ENCODE peak calls at places on chromosomes 11 and 22, in nine cellular contexts. W is endothelial cell of umbilical vein, J is spleen, B is SK-N-SH, L is K562, E is vagina, K is sigmoid colon, S is HCT116, Z is stomach. A is an unnamed sample. For H3K9me3, the result is how much of the 10 kb centered on the place peaks cover.

GRCh38 chr22:20236052-20236717 is 31.9 kb downstream of the RTN4R start:
- DNase-seq in K (no peak), W (no peak), L (no peak), Z (no peak), B (no peak), J (no peak), S (no peak), E (no peak), A (no peak)

GRCh38 chr11:111574373-111575230 is 27.6 kb upstream of the SIK2 start:
- DNase-seq in S (no peak), W (no peak), L (peak), Z (no peak), K (no peak), E (no peak), B (no peak), J (no peak), A (no peak)

GRCh38 chr11:115338476-115338875 is 165.7 kb downstream of the CADM1 start:
- DNase-seq in Z (no peak), E (no peak), S (no peak), W (no peak), K (no peak), J (no peak), L (no peak), B (no peak), A (no peak)

GRCh38 chr11:27312110-27312509 is 50.9 kb downstream of the CCDC34 start:
- DNase-seq in Z (no peak), L (no peak), S (no peak), J (no peak), B (no peak), W (no peak), K (no peak), E (no peak), A (no peak)

GRCh38 chr11:84056696-84057095 is 770.5 kb upstream of the CCDC90B start:
- DNase-seq in S (no peak), W (no peak), E (no peak), K (no peak), B (no peak), J (no peak), Z (no peak), L (no peak), A (no peak)

GRCh38 chr22:31764785-31765184 is 11.0 kb downstream of the DEPDC5 start:
- DNase-seq in W (no peak), E (no peak), B (no peak), Z (no peak), L (peak), S (no peak), K (no peak), J (no peak), A (no peak)

GRCh38 chr22:19203839-19204238 is 25.3 kb upstream of the SLC25A1 start:
- DNase-seq in Z (no peak), W (no peak), J (no peak), B (no peak), E (no peak), S (no peak), L (peak), K (peak), A (no peak)

GRCh38 chr11:33377100-33377851 is 120.1 kb downstream of the HIPK3 start:
- DNase-seq in J (no peak), W (peak), K (no peak), S (no peak), B (no peak), E (no peak), Z (no peak), L (no peak), A (no peak)

GRCh38 chr11:108758458-108758857 is 93.6 kb downstream of the DDX10 start:
- DNase-seq in K (no peak), S (no peak), Z (no peak), J (no peak), W (no peak), L (no peak), E (no peak), B (no peak), A (no peak)

GRCh38 chr11:74557526-74557925 is 34.9 kb upstream of the POLD3 start:
- DNase-seq in Z (no peak), J (no peak), L (no peak), W (no peak), S (no peak), K (no peak), B (no peak), E (no peak), A (no peak)

GRCh38 chr22:46007848-46008261 is 30.9 kb upstream of the WNT7B start:
- DNase-seq in B (peak), Z (peak), L (no peak), E (no peak), S (no peak), K (peak), J (peak), W (peak), A (peak)

GRCh38 chr11:113932788-113933187 is 28.2 kb downstream of the HTR3B start:
- DNase-seq in E (no peak), Z (no peak), B (no peak), S (no peak), W (no peak), K (no peak), L (no peak), J (no peak), A (no peak)

GRCh38 chr11:36075053-36075452 is 131.2 kb downstream of the LDLRAD3 start:
- DNase-seq in J (no peak), S (no peak), E (no peak), K (no peak), L (no peak), Z (no peak), W (peak), B (no peak), A (no peak)

GRCh38 chr22:19180234-19180633 is 1.7 kb upstream of the SLC25A1 start:
- DNase-seq in L (no peak), B (no peak), Z (no peak), S (no peak), W (no peak), E (no peak), J (no peak), K (no peak), A (no peak)

GRCh38 chr11:104609297-104609696 is 289.0 kb downstream of the CASP12 start:
- DNase-seq in S (peak), B (peak), K (no peak), J (no peak), L (no peak), E (no peak), Z (no peak), W (peak), A (peak)

GRCh38 chr11:2208691-2209369 is 37.2 kb upstream of the TH start:
- DNase-seq in S (no peak), W (no peak), E (peak), L (no peak), Z (peak), B (peak), J (peak), K (peak), A (peak)

GRCh38 chr11:4890279-4890678 is 8.6 kb downstream of the OR51T1 start:
- DNase-seq in W (no peak), S (no peak), J (no peak), Z (no peak), B (no peak), E (no peak), L (peak), K (no peak), A (no peak)

GRCh38 chr11:84722583-84723108 is 904.5 kb downstream of the DLG2 start:
- DNase-seq in J (no peak), K (no peak), S (no peak), Z (no peak), E (no peak), L (no peak), B (no peak), W (no peak), A (no peak)

GRCh38 chr11:19419813-19420212 is 179.1 kb upstream of the E2F8 start:
- DNase-seq in B (no peak), K (no peak), E (no peak), S (no peak), L (peak), J (no peak), W (no peak), Z (no peak), A (no peak)

GRCh38 chr22:29690481-29690880 is 29.3 kb upstream of the CABP7 start:
- DNase-seq in B (no peak), W (no peak), K (no peak), E (no peak), Z (no peak), L (no peak), S (no peak), J (no peak), A (no peak)

GRCh38 chr22:45235101-45235777 is 5.5 kb downstream of the KIAA0930 start:
- DNase-seq in E (no peak), W (no peak), J (peak), S (no peak), Z (peak), B (no peak), L (no peak), K (no peak), A (no peak)

GRCh38 chr11:117840881-117841581 is 16.5 kb upstream of the FXYD2 start:
- DNase-seq in B (no peak), E (peak), S (no peak), K (peak), W (no peak), L (no peak), J (no peak), Z (peak), A (no peak)

GRCh38 chr11:122646549-122647340 is 8.8 kb upstream of the UBASH3B start:
- DNase-seq in J (no peak), L (no peak), E (no peak), S (no peak), B (no peak), W (no peak), K (no peak), Z (no peak), A (no peak)

GRCh38 chr11:43920598-43921419 is 21.6 kb upstream of the C11orf96 start:
- DNase-seq in K (peak), B (no peak), S (peak), J (no peak), W (peak), E (no peak), Z (peak), L (peak), A (no peak)

GRCh38 chr11:129726179-129726578 is 89.5 kb upstream of the TMEM45B start:
- DNase-seq in K (no peak), E (no peak), Z (no peak), S (no peak), B (no peak), L (no peak), W (no peak), J (no peak), A (no peak)

GRCh38 chr11:72105888-72106287 is at the start of gene TOMT:
- DNase-seq in K (no peak), L (no peak), B (no peak), Z (no peak), J (peak), E (no peak), W (no peak), S (no peak), A (no peak)

GRCh38 chr11:2294340-2295290 is 7.1 kb downstream of the C11orf21 start:
- DNase-seq in J (no peak), Z (peak), S (no peak), K (peak), L (no peak), E (peak), W (no peak), B (no peak), A (no peak)

GRCh38 chr11:79335681-79336080 is 105.1 kb downstream of the TENM4 start:
- DNase-seq in W (no peak), Z (no peak), S (no peak), E (no peak), J (no peak), K (no peak), B (peak), L (no peak), A (no peak)

GRCh38 chr11:6481924-6482275 is 599 bp downstream of the TIMM10B start:
- DNase-seq in Z (no peak), W (no peak), L (peak), S (no peak), J (peak), B (no peak), E (no peak), K (no peak), A (no peak)

GRCh38 chr11:54944211-54944610 is 237.6 kb downstream of the OR4A5 start:
- DNase-seq in S (no peak), Z (no peak), L (no peak), K (no peak), B (no peak), J (no peak), W (no peak), E (no peak), A (no peak)

GRCh38 chr11:54946429-54946828 is 239.8 kb downstream of the OR4A5 start:
- DNase-seq in K (no peak), Z (no peak), B (no peak), J (no peak), E (no peak), L (no peak), W (no peak), S (no peak), A (no peak)
- H3K9me3 ChIP-seq in K (under half), Z (half or more), B (under half), J (half or more), E (under half), L (under half), W (under half), S (under half), A (under half)

GRCh38 chr22:35310556-35311550 is 11.2 kb downstream of the TOM1 start:
- DNase-seq in L (no peak), E (no peak), W (no peak), J (peak), S (no peak), B (no peak), Z (no peak), K (no peak), A (no peak)
- TF ChIP-seq POLR2AphosphoS5 in L (no peak), E (no peak), W (no peak), J (peak), S (no peak), B (no peak), Z (no peak), K (no peak), A (peak)

DNA sequence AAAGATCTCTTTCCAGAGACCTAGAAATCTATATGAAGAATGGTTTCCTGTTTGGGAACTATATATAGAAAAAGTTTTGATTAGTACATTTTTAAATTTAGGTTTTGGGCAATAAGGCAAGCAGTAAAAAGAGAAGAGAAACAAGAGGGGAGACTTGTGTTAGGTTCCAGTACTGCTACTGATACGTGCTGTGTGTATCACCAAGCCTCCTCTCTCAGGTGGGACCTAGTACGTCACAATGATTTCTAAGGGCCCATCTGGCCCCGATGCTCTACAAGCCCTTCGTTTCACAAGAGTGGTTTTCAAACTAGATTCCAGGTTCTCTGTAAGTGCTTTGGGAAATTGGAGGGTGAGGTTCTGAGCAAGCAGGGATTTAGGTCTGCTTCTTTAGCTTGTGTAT is 39.2 kb downstream of the USP35 start:
- DNase-seq in L (no peak), K (no peak), J (no peak), S (no peak), E (no peak), B (no peak), W (no peak), Z (no peak), A (no peak)
- H3K27ac ChIP-seq in L (no peak), K (no peak), J (no peak), S (no peak), E (no peak), B (no peak), W (no peak), Z (no peak), A (no peak)

GRCh38 chr11:126592496-126593410 is 237.3 kb downstream of the ST3GAL4 start:
- DNase-seq in Z (no peak), B (no peak), J (peak), E (no peak), W (no peak), S (no peak), L (no peak), K (no peak), A (no peak)
- H3K9me3 ChIP-seq in Z (under half), B (under half), J (under half), E (under half), W (under half), S (under half), L (under half), K (under half), A (under half)

DNA sequence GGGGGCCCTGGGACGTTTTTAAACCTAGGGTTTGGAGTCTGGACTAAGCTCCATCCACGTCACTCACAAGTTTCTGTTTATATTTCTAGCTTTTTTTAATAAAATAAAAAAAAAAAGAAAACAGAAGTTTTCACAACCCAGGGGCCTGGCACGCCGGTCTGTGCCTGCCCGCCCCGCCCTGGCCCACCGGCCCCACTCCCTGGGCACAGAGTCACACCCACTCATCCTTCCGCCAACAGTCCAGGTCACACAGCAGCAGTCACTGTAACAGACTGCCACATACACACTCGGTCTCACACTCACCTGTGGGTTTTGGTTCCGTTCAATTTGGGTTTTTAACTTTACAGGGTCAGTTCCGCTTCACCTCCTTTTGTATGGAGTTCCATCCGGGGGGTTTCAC is 5.3 kb upstream of the ACR start:
- DNase-seq in K (no peak), J (no peak), L (no peak), Z (no peak), B (no peak), S (no peak), E (no peak), W (no peak), A (no peak)
- TF ChIP-seq POLR2AphosphoS5 in K (no peak), J (no peak), L (no peak), Z (no peak), B (no peak), S (no peak), E (no peak), W (no peak), A (no peak)

GRCh38 chr11:59281177-59281576 is 68.5 kb upstream of the MPEG1 start:
- DNase-seq in J (no peak), S (no peak), L (no peak), B (no peak), W (no peak), E (peak), Z (no peak), K (no peak), A (no peak)
- H3K27ac ChIP-seq in J (no peak), S (no peak), L (no peak), B (no peak), W (no peak), E (no peak), Z (no peak), K (no peak), A (no peak)

GRCh38 chr11:70043482-70043881 is 34.6 kb upstream of the ANO1 start:
- DNase-seq in E (no peak), S (no peak), Z (no peak), J (no peak), W (no peak), B (no peak), K (no peak), L (no peak), A (no peak)
- H3K9me3 ChIP-seq in E (under half), S (under half), Z (under half), J (under half), W (under half), B (under half), K (under half), L (under half), A (under half)

GRCh38 chr11:14015711-14016110 is 53.2 kb downstream of the SPON1 start:
- DNase-seq in B (no peak), Z (no peak), K (no peak), L (no peak), W (peak), E (no peak), S (peak), J (no peak), A (no peak)
- TF ChIP-seq POLR2AphosphoS5 in B (no peak), Z (peak), K (no peak), L (no peak), W (no peak), E (no peak), S (no peak), J (no peak), A (peak)

GRCh38 chr11:64875369-64876225 is 2.8 kb downstream of the EHD1 start:
- DNase-seq in K (no peak), S (no peak), B (no peak), Z (no peak), L (no peak), J (peak), W (peak), E (no peak), A (no peak)
- H3K27ac ChIP-seq in K (peak), S (peak), B (no peak), Z (peak), L (no peak), J (peak), W (no peak), E (peak), A (peak)

DNA sequence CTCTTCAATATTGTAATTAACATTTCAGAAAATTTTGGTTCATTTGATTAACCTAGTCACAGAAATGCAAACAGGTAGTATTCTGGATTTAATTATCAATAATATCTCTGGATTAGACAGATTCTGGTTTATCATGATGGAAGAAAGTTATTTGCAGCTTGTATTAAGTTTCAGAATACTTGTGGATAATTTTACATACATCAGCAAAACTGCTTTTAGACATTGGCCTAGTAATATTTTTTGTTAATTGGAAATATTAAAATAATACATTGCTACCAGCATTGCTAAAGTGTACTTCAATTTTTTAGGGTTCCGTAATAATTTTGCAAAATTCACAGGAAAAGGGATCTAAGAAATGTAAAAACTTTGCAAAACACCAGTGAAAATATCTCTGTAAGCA is 3.8 kb upstream of the OR5D14 start:
- DNase-seq in J (no peak), L (no peak), B (no peak), E (no peak), Z (no peak), S (no peak), W (no peak), K (no peak), A (no peak)
- H3K9me3 ChIP-seq in J (under half), L (under half), B (under half), E (under half), Z (under half), S (under half), W (under half), K (under half), A (under half)